ENCODE peak calls at places on chromosomes 5 and 9, in seven cellular contexts. U is left ventricle myocardium inferior, K is neural crest cell, C is Caco-2, W is right lobe of liver, S is pancreas, Z is fibroblast of lung. V is an unnamed sample.

GRCh38 chr5:142998316-142998862 is 228.2 kb downstream of the ARHGAP26 start:
- DNase-seq in S (no peak), C (no peak), W (no peak), K (no peak), Z (no peak), U (no peak), V (no peak)

GRCh38 chr5:134133995-134134541 is 19.6 kb downstream of the TCF7 start:
- DNase-seq in C (no peak), U (peak), K (no peak), Z (no peak), S (peak), W (no peak), V (peak)

GRCh38 chr5:7886849-7887460 is 18.0 kb downstream of the MTRR start:
- DNase-seq in W (no peak), K (no peak), U (no peak), S (no peak), Z (peak), C (no peak), V (no peak)

GRCh38 chr9:15622596-15622995 is 69.8 kb downstream of the CCDC171 start:
- DNase-seq in K (no peak), S (no peak), W (no peak), Z (peak), C (no peak), U (no peak), V (no peak)

GRCh38 chr5:132183723-132184122 is 43.9 kb downstream of the P4HA2 start:
- DNase-seq in Z (no peak), U (no peak), W (no peak), K (no peak), S (no peak), C (no peak), V (no peak)

GRCh38 chr9:13923381-13923780 is 390.6 kb downstream of the NFIB start:
- DNase-seq in C (no peak), S (no peak), K (no peak), U (no peak), Z (no peak), W (no peak), V (no peak)

GRCh38 chr9:13478637-13479036 is 199.1 kb upstream of the MPDZ start:
- DNase-seq in C (no peak), W (no peak), Z (no peak), K (no peak), S (no peak), U (no peak), V (no peak)

GRCh38 chr9:137296214-137297059 is 5.6 kb downstream of the NRARP start:
- DNase-seq in Z (peak), C (no peak), U (peak), K (no peak), W (peak), S (peak), V (no peak)

GRCh38 chr9:133023117-133023890 is 7.5 kb upstream of the GTF3C5 start:
- DNase-seq in W (no peak), Z (no peak), C (peak), K (no peak), S (peak), U (no peak), V (peak)

GRCh38 chr5:138760448-138761110 is 7.4 kb downstream of the CTNNA1 start:
- DNase-seq in W (no peak), U (no peak), S (no peak), Z (no peak), C (no peak), K (no peak), V (no peak)

GRCh38 chr5:169538935-169539334 is 44.6 kb upstream of the SPDL1 start:
- DNase-seq in C (no peak), U (peak), S (no peak), K (no peak), W (peak), Z (no peak), V (no peak)

GRCh38 chr9:10268500-10269485 is 344.0 kb downstream of the PTPRD start:
- DNase-seq in K (peak), C (no peak), S (no peak), W (no peak), U (no peak), Z (peak), V (no peak)

GRCh38 chr9:94639045-94639995 is at the start of gene FBP1:
- DNase-seq in W (peak), U (peak), S (peak), Z (peak), C (no peak), K (peak), V (peak)

GRCh38 chr5:168001311-168001710 is 290.1 kb upstream of the WWC1 start:
- DNase-seq in K (no peak), S (no peak), C (no peak), W (no peak), Z (no peak), U (no peak), V (no peak)

GRCh38 chr5:147901555-147901954 is 4.8 kb downstream of the C5orf46 start:
- DNase-seq in S (no peak), Z (no peak), C (no peak), W (no peak), K (no peak), U (no peak), V (no peak)

GRCh38 chr9:129310666-129311350 is 132.7 kb upstream of the IER5L start:
- DNase-seq in W (no peak), S (no peak), K (no peak), Z (no peak), C (peak), U (no peak), V (no peak)

DNA sequence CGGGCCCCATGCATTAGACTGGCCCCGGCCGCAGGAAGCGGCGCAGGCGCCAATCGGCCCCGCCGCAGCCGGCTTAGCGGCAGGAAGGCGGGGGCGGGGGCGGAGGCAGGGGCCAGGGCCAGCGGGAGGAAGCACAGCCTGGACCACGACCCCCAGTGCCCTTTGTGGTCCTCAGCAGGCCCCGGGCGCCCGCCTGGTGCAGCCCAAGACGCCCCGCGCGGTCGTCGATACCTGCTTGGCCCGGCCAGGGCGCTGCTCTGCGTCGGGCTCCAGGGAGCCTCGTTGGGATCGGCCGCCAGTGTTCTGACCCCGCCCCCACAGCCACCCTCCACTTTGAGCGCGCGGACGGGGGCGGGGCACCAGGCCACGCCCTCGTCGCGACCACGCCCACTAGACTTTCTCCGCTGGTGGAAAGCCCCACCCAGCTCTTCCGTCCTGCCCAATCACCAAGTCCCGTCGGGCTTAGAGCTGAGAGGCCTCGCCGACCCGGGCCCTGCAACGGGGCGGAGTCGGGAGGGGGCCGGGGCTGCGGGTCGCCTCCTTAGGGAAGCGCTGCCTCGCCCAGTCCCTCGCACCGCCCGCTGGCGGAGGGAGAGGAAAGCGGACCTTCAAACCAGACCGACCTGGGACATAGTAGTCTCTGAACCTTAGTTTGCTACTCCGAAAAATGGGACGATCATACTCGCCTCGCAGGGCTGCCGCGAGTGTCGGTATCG is at the start of gene PDLIM7:
- DNase-seq in U (peak), K (peak), S (peak), Z (peak), W (peak), C (peak), V (peak)
- TF ChIP-seq CTCF in U (peak), K (no peak), S (no peak), Z (no peak), W (no peak), C (no peak), V (no peak)

GRCh38 chr5:33937700-33938506 is 1.7 kb downstream of the RXFP3 start:
- DNase-seq in S (peak), Z (no peak), C (no peak), U (no peak), W (no peak), K (no peak), V (no peak)

GRCh38 chr5:33933723-33934544 is 2.3 kb upstream of the RXFP3 start:
- DNase-seq in C (no peak), K (no peak), W (no peak), Z (peak), S (no peak), U (no peak), V (no peak)

GRCh38 chr5:33936381-33937016 is at the start of gene RXFP3:
- DNase-seq in S (peak), C (no peak), K (no peak), W (peak), U (no peak), Z (peak), V (no peak)

GRCh38 chr5:33937017-33937699 is 972 bp downstream of the RXFP3 start:
- DNase-seq in C (no peak), Z (peak), S (peak), K (no peak), W (no peak), U (no peak), V (no peak)

DNA sequence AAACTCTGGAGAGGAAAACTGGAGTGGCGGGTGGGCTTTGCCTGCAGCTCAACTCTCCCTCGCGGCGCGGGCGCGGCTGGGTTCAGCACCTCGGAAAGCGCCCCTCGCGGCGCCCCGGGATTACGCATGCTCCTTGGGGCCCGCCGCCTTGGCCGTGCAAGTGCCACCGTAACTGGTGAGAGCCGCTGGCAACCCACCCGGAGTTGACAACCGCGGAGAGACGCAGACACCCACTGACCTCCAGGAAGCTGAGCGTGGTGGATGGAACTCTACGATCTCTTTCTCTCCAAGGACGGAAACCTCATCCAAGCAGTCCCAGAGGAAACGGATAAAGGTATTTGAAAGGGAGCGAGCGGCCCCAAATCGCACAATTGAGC is 194 bp upstream of the RXFP3 start:
- DNase-seq in S (peak), U (peak), W (peak), K (peak), Z (peak), C (no peak), V (no peak)
- TF ChIP-seq CTCF in S (no peak), U (peak), W (peak), K (peak), Z (no peak), C (no peak), V (no peak)

DNA sequence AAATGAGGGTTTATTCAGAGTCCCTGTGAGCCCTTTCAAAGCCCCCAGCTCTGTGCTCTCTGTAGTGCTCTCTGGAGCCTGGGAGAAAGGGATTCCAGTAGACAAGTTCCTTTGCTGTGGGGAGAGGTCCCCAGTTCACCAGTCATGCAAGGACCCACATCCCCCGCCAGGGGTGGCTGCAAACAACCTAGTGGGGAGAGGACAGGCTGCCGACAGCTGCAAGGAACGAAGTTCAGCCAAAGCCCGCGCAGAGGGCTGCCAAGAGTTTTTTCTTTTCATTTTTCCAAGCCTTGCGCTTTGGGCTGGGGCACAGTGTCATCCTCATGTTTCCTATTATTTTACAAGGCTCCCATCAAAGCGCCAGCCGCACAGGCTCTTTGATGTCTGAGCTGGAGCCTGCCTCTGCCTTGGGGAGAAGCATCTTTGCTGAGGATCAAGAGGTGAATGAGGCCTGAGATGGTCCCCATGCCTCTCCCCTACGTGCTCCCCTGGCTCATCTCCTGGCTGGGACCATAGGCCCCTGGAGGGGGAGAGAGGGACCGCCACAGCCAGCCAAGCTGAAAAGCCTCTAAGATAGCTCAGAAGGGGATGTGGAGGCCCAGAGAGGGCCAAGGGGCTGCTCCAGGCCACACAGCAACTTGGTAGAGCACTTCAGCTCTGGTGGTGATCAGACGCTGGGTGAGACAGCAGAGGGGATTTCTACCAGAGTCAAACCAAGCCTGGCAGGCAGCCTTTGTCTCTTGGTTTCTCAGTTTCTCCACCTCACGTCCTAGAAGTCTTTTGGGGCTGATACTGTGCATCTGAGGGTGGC is 50.5 kb upstream of the SYNPO start:
- DNase-seq in S (peak), U (peak), W (peak), C (no peak), Z (peak), K (no peak), V (no peak)
- TF ChIP-seq CTCF in S (peak), U (peak), W (peak), C (peak), Z (peak), K (no peak), V (no peak)

GRCh38 chr9:78003730-78004129 is 27.9 kb downstream of the GNAQ start:
- DNase-seq in Z (no peak), C (no peak), K (no peak), U (no peak), W (no peak), S (no peak), V (no peak)

GRCh38 chr9:78001946-78002731 is 29.5 kb downstream of the GNAQ start:
- DNase-seq in C (no peak), U (no peak), Z (no peak), K (no peak), S (no peak), W (no peak), V (no peak)

GRCh38 chr9:78006734-78007133 is 24.9 kb downstream of the GNAQ start:
- DNase-seq in C (no peak), Z (no peak), S (no peak), U (no peak), W (no peak), K (no peak), V (no peak)

GRCh38 chr9:78005231-78006002 is 26.2 kb downstream of the GNAQ start:
- DNase-seq in W (no peak), K (no peak), Z (no peak), C (no peak), S (no peak), U (no peak), V (no peak)

GRCh38 chr9:78004478-78005229 is 27.0 kb downstream of the GNAQ start:
- DNase-seq in S (no peak), K (no peak), W (peak), Z (no peak), C (no peak), U (no peak), V (no peak)
- TF ChIP-seq CTCF in S (peak), K (peak), W (peak), Z (no peak), C (no peak), U (peak), V (no peak)

GRCh38 chr5:84450617-84451414 is 66.1 kb upstream of the EDIL3 start:
- DNase-seq in W (no peak), C (no peak), Z (peak), K (no peak), S (no peak), U (no peak), V (no peak)
- TF ChIP-seq CTCF in W (peak), C (no peak), Z (peak), K (peak), S (no peak), U (peak), V (no peak)

GRCh38 chr9:105473221-105473620 is 25.4 kb downstream of the FSD1L start:
- DNase-seq in W (no peak), U (no peak), K (no peak), S (no peak), C (no peak), Z (no peak), V (no peak)

GRCh38 chr9:105479846-105480245 is 32.0 kb downstream of the FSD1L start:
- DNase-seq in C (no peak), Z (no peak), U (no peak), S (no peak), W (no peak), K (no peak), V (no peak)

GRCh38 chr9:105475302-105475701 is 27.5 kb downstream of the FSD1L start:
- DNase-seq in Z (peak), W (no peak), C (no peak), U (no peak), S (no peak), K (no peak), V (no peak)
- TF ChIP-seq CTCF in Z (peak), W (peak), C (peak), U (peak), S (peak), K (peak), V (no peak)

GRCh38 chr9:107158321-107158720 is 124.8 kb upstream of the RAD23B start:
- DNase-seq in W (no peak), C (peak), K (peak), S (no peak), Z (peak), U (no peak), V (no peak)
- TF ChIP-seq CTCF in W (peak), C (peak), K (peak), S (no peak), Z (peak), U (peak), V (peak)

GRCh38 chr5:181170237-181170830 is 22.9 kb downstream of the OR2V2 start:
- DNase-seq in S (no peak), Z (no peak), C (no peak), U (no peak), W (no peak), K (no peak), V (no peak)

GRCh38 chr5:181171782-181172181 is 24.4 kb downstream of the OR2V2 start:
- DNase-seq in U (no peak), Z (no peak), K (no peak), W (no peak), S (no peak), C (no peak), V (no peak)

GRCh38 chr5:181170996-181171395 is 23.6 kb downstream of the OR2V2 start:
- DNase-seq in W (no peak), C (no peak), K (no peak), Z (no peak), S (no peak), U (no peak), V (no peak)

GRCh38 chr5:181173420-181174342 is 26.3 kb downstream of the OR2V2 start:
- DNase-seq in W (no peak), Z (no peak), K (no peak), C (peak), U (no peak), S (no peak), V (peak)

GRCh38 chr5:181173027-181173419 is 25.6 kb downstream of the OR2V2 start:
- DNase-seq in K (no peak), S (no peak), U (no peak), W (no peak), C (peak), Z (no peak), V (no peak)
- TF ChIP-seq CTCF in K (peak), S (no peak), U (no peak), W (no peak), C (peak), Z (no peak), V (peak)

V was measured in CD4-positive, alpha-beta T cell.